ENCODE peak calls at places on chromosomes 13 and 19, in nine cellular contexts. A is GM23248, O is PC-3, H is GM23338, N is neural progenitor cell, M is HCT116, T is hepatocyte, R is SK-N-SH, U is MM.1S. Y is an unnamed sample. For H3K4me1, the result is how much of the 10 kb centered on the place peaks cover.

GRCh38 chr13:31322025-31322424 is 122.2 kb downstream of the B3GLCT start:
- DNase-seq in A (peak), H (no peak), U (no peak), T (peak), O (no peak), R (no peak), M (no peak), N (no peak), Y (peak)

GRCh38 chr19:5563941-5564612 is 3.7 kb downstream of the TINCR start:
- DNase-seq in O (peak), H (no peak), R (peak), N (no peak), M (no peak), A (peak), T (peak), U (no peak), Y (no peak)

GRCh38 chr19:35165200-35166058 is 10.9 kb downstream of the FXYD5 start:
- DNase-seq in H (no peak), T (no peak), U (no peak), R (no peak), A (no peak), M (no peak), O (no peak), N (no peak), Y (no peak)

GRCh38 chr13:41648314-41648935 is 191.1 kb downstream of the RGCC start:
- DNase-seq in U (no peak), M (peak), H (peak), T (peak), N (no peak), A (peak), R (no peak), O (peak), Y (no peak)

GRCh38 chr13:112510002-112510780 is 77.8 kb downstream of the TUBGCP3 start:
- DNase-seq in N (peak), A (peak), T (peak), H (peak), O (peak), M (peak), U (peak), R (peak), Y (peak)

GRCh38 chr19:9968820-9969687 is 32.7 kb upstream of the OLFM2 start:
- DNase-seq in T (no peak), U (no peak), R (no peak), M (no peak), O (no peak), N (no peak), A (no peak), H (no peak), Y (no peak)

GRCh38 chr19:45866400-45867176 is 2.5 kb downstream of the FOXA3 start:
- DNase-seq in M (no peak), O (no peak), A (no peak), N (no peak), T (no peak), U (no peak), R (no peak), H (no peak), Y (no peak)

GRCh38 chr19:9705836-9706235 is 30.9 kb upstream of the ZNF562 start:
- DNase-seq in T (no peak), U (no peak), A (no peak), O (no peak), R (no peak), N (no peak), M (no peak), H (no peak), Y (no peak)

GRCh38 chr13:99356216-99357089 is 49.3 kb upstream of the GPR183 start:
- DNase-seq in T (no peak), N (no peak), R (no peak), H (no peak), U (peak), O (no peak), M (no peak), A (peak), Y (peak)

GRCh38 chr13:47679391-47679790 is 321.7 kb downstream of the SUCLA2 start:
- DNase-seq in M (no peak), A (peak), U (no peak), H (no peak), N (no peak), O (peak), T (peak), R (no peak), Y (no peak)

GRCh38 chr19:30223866-30224688 is 148.1 kb upstream of the ZNF536 start:
- DNase-seq in H (no peak), N (no peak), U (no peak), O (no peak), R (no peak), A (no peak), T (no peak), M (no peak), Y (no peak)

GRCh38 chr13:76948139-76948538 is at the start of gene ACOD1:
- DNase-seq in U (no peak), A (peak), R (no peak), O (peak), M (no peak), H (no peak), T (no peak), N (no peak), Y (no peak)

GRCh38 chr19:38929929-38930775 is at the start of gene SARS2:
- DNase-seq in H (peak), O (peak), M (peak), A (peak), N (peak), U (peak), T (peak), R (peak), Y (peak)

GRCh38 chr19:3607398-3608078 is 863 bp upstream of the TBXA2R start:
- DNase-seq in M (no peak), R (peak), U (no peak), O (peak), H (peak), A (peak), N (peak), T (no peak), Y (no peak)
- H3K27ac ChIP-seq in M (peak), R (no peak), U (no peak), O (no peak), H (no peak), A (peak), N (no peak), T (peak), Y (no peak)

GRCh38 chr13:110304256-110304655 is 2.7 kb downstream of the COL4A1 start:
- DNase-seq in N (no peak), O (no peak), R (no peak), A (peak), H (no peak), T (peak), M (no peak), U (no peak), Y (no peak)
- H3K4me1 ChIP-seq in N (under half), O (under half), R (under half), A (under half), H (under half), T (under half), M (under half), U (under half), Y (under half)

GRCh38 chr19:17889609-17890214 is 18.0 kb downstream of the SLC5A5 start:
- DNase-seq in H (peak), U (no peak), N (peak), T (peak), A (peak), O (peak), R (no peak), M (no peak), Y (no peak)
- TF ChIP-seq EZH2phosphoT487 in H (no peak), U (no peak), N (no peak), T (no peak), A (no peak), O (no peak), R (no peak), M (no peak), Y (no peak)

DNA sequence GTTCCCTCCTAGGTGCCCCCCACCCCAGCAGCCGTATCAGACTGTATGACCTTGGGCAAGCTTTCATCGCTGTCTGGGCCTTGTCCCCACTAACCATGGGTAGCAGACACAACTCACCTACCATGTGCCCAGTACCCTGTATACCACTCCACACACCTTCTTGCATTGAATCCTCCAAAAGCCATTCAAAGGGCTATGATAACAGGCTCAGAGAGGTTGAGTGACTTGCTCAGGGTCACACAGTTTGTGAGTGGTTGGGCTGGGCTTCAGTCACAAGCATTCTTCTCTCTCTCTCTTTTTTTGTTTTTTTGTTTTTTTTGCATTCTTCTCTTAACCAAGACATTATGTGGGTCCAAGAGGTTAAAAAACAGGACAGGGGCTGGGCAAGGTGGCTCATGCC is 2.6 kb downstream of the RASAL3 start:
- DNase-seq in H (no peak), T (no peak), O (no peak), R (no peak), U (no peak), M (no peak), N (no peak), A (no peak), Y (no peak)
- H3K27ac ChIP-seq in H (no peak), T (no peak), O (no peak), R (no peak), U (no peak), M (no peak), N (no peak), A (no peak), Y (no peak)

DNA sequence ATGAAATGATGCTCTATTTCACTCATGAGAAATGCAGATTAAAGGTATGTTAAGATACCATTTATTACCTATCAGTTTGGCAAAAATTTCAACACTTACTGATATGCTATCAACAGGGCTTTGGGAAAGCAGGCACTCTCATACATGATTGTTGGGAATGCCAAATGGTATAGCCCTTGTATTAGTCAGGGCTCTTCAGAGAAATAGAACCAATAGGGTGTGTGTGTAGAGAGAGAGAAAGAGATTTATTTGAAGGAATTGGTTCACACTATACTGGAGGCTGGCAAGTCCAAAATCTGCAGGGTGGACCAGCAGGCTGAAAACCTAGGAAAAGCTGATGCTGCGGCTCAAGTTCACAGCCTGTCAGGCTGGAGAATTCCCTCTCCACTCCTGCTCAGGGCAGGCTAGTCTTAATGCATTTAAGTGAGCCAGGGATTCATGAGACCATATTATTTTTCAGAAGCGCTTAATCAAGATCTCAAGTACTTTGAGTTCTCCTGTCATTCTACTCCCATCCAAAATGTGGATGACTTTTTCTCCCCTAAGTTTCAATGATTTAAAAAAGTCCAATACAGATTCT is 72.4 kb downstream of the NHLRC3 start:
- DNase-seq in T (no peak), U (no peak), N (no peak), O (no peak), H (no peak), R (no peak), A (no peak), M (no peak), Y (no peak)
- H3K4me1 ChIP-seq in T (under half), U (under half), N (under half), O (under half), H (under half), R (under half), A (under half), M (under half), Y (under half)

GRCh38 chr19:752652-753517 is 2.0 kb downstream of the MISP start:
- DNase-seq in U (no peak), R (no peak), T (peak), N (no peak), M (peak), H (no peak), O (peak), A (peak), Y (no peak)
- TF ChIP-seq EZH2phosphoT487 in U (no peak), R (no peak), T (no peak), N (no peak), M (no peak), H (no peak), O (no peak), A (no peak), Y (no peak)

DNA sequence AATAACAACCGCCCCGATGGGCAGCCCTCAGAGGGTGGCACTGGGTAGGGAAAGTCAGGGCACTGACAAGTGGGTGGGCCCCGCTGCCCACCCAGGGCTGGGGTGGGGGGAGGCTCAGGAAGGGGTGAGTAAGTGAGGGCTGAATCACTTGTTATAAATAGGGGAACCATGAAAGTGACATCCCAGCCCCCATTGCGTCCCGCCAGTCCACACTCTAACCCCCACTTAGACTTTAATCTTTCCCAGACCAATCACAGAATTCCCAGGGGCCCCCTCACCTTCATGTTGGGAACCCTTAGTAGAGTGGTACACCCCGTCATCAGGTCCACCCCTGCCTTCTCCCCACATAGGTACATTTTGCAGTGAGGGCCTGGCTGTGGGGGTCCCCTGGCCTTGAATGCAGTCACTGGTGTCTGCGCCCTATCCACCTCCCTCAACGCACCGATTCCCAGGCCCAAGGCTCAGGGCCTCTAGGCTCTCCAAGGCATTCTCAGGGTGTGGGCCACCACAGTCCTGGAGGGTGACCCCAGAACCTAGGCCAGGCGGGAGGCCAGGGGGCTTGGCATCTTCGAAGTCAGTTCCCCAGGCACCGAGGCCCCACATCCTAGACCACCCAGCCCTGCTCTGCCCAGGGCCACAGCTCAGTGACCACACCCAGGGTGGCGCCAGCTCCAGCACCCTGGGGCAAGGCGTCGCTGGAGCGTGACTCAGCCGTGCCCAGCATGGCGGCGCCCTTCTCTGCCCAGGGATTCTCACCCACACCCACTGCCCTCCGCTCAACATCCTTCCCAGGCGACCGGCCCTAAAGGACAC is 36.8 kb upstream of the NANOS3 start:
- DNase-seq in N (no peak), R (no peak), M (no peak), A (peak), T (peak), U (no peak), H (no peak), O (peak), Y (no peak)
- H3K27ac ChIP-seq in N (no peak), R (peak), M (peak), A (peak), T (peak), U (peak), H (no peak), O (peak), Y (peak)

GRCh38 chr13:38228322-38228721 is 121.3 kb upstream of the UFM1 start:
- DNase-seq in M (no peak), O (no peak), T (no peak), H (no peak), R (no peak), N (no peak), U (no peak), A (no peak), Y (no peak)

GRCh38 chr13:38226496-38226895 is 123.2 kb upstream of the UFM1 start:
- DNase-seq in O (no peak), U (no peak), A (no peak), H (no peak), R (no peak), T (no peak), N (no peak), M (no peak), Y (no peak)

GRCh38 chr13:38223093-38223492 is 126.6 kb upstream of the UFM1 start:
- DNase-seq in M (no peak), A (peak), R (no peak), O (peak), H (peak), N (peak), T (peak), U (no peak), Y (no peak)
- H3K4me1 ChIP-seq in M (under half), A (under half), R (under half), O (under half), H (under half), N (under half), T (under half), U (under half), Y (under half)

Y was measured in OCI-LY7.